ENCODE peak calls at places on chromosomes 11 and 22, in ten cellular contexts. Y is esophagus squamous epithelium, M is fibroblast of lung, N is left ventricle myocardium inferior, R is transverse colon, I is type B pancreatic cell, Z is cardiac muscle cell, O is A549, X is IMR-90, J is Caco-2. W is an unnamed sample.

GRCh38 chr22:45469573-45470383 is 32.9 kb upstream of the FBLN1 start:
- DNase-seq in O (no peak), M (peak; percentile 21), J (no peak), Z (no peak), X (no peak), R (no peak), N (no peak), I (no peak), Y (no peak), W (no peak)

GRCh38 chr11:118530180-118530682 is 761 bp upstream of the TMEM25 start:
- DNase-seq in J (peak; percentile 80), Y (no peak), X (peak; percentile 5), I (no peak), M (peak; percentile 13), R (peak; percentile 60), O (no peak), Z (no peak), N (no peak), W (no peak)

GRCh38 chr22:38924197-38924952 is 33.0 kb upstream of the APOBEC3A start:
- DNase-seq in Z (peak; percentile 17), M (peak; percentile 94), I (no peak), R (peak; percentile 88), J (peak; percentile 85), X (peak; percentile 90), O (peak; percentile 26), N (peak; percentile 72), Y (no peak), W (no peak)

GRCh38 chr11:17673951-17674350 is 45.4 kb upstream of the MYOD1 start:
- DNase-seq in N (no peak), I (no peak), J (no peak), X (no peak), M (peak; percentile 53), Z (no peak), Y (no peak), O (no peak), R (no peak), W (no peak)

GRCh38 chr11:83252266-83252665 is 33.9 kb downstream of the CCDC90B start:
- DNase-seq in M (no peak), J (no peak), R (no peak), X (no peak), N (no peak), O (no peak), I (no peak), Y (no peak), Z (no peak), W (no peak)

GRCh38 chr11:17439316-17439782 is 37.3 kb downstream of the ABCC8 start:
- DNase-seq in N (no peak), J (peak; percentile 32), I (no peak), X (no peak), R (no peak), Y (no peak), Z (no peak), O (peak; percentile 69), M (no peak), W (no peak)

GRCh38 chr11:41301023-41301422 is 158.4 kb downstream of the LRRC4C start:
- DNase-seq in Y (no peak), O (no peak), X (no peak), I (no peak), N (no peak), J (no peak), Z (no peak), R (no peak), M (peak; percentile 81), W (no peak)

GRCh38 chr11:106386519-106386918 is 309.1 kb downstream of the AASDHPPT start:
- DNase-seq in O (no peak), Z (no peak), M (no peak), X (no peak), Y (no peak), N (no peak), I (no peak), J (no peak), R (no peak), W (no peak)

GRCh38 chr11:83249972-83250593 is 36.1 kb downstream of the CCDC90B start:
- DNase-seq in X (peak; percentile 69), M (peak; percentile 46), J (peak; percentile 42), Y (no peak), I (no peak), O (peak; percentile 36), R (no peak), Z (peak; percentile 46), N (no peak), W (no peak)

GRCh38 chr22:40101417-40102101 is 76.2 kb upstream of the TNRC6B start:
- DNase-seq in O (no peak), J (no peak), M (no peak), I (no peak), R (no peak), Y (no peak), X (no peak), Z (no peak), N (no peak), W (no peak)

DNA sequence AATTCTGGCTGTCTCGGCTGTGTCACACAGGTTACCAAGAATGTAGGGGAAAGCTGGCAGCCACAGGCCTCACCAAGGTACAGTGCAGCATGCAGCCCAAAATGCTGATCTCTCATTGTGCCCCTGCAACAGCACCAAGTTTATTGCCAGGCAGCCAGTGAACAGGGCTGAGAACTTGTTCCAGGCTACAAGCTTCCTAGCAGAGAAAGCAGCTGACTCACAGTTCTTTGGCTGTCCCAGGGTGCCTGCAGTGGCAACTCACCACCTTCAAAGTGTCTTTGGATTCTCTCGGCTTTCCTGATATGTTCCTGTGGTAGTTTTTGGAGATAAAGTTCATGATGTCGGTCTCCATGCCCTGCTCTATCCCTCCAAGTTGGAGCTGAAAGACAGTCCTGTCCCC is 719.1 kb upstream of the ANO3 start:
- DNase-seq in J (no peak), M (no peak), Z (no peak), N (no peak), Y (no peak), I (no peak), O (no peak), X (no peak), R (no peak), W (no peak)
- TF ChIP-seq CTCF in J (no peak), M (no peak), Z (no peak), N (no peak), Y (no peak), I (no peak), O (no peak), X (no peak), R (no peak), W (no peak)

DNA sequence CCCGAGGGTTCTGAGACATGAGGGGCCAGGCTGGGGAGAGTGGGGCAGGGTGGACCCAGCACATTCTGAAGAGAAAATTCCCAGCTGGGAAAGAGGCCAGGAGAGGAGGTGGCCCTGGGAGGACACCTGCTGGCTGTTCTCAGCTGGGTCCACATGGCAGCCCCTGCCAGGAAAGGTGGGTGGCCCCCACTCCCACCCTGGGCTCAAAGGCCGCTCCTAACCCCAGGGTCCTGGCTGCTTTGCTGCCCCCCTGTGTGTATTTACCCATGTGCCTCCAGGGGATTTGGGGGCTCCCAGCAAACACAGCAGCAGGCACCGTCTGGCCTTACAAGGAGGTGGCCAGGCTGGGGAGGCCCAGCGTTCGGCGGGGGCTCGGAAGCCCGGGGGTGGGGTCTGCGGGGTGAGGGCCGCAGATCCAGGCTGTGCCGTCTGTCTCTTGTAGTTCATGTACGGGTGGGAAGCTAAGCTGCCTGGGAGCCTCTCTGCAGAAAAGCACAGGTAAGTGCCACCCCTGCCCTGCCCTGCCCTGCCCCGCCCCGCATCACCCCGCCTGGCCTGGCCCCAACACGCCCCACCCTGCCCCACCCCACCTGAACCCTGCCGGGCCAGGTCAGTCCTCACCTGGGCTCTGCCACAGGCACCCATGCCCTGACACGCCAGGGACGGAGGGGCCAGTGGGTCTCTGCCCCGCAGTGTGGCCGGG is 10.6 kb downstream of the MUC5B start:
- DNase-seq in Z (no peak), I (no peak), M (no peak), J (no peak), O (no peak), R (peak; percentile 81), Y (no peak), X (no peak), N (peak; percentile 4), W (no peak)
- TF ChIP-seq CTCF in Z (no peak), I (no peak), M (no peak), J (peak; percentile 25), O (peak; percentile 43), R (peak; percentile 39), Y (peak; percentile 9), X (no peak), N (no peak), W (no peak)

DNA sequence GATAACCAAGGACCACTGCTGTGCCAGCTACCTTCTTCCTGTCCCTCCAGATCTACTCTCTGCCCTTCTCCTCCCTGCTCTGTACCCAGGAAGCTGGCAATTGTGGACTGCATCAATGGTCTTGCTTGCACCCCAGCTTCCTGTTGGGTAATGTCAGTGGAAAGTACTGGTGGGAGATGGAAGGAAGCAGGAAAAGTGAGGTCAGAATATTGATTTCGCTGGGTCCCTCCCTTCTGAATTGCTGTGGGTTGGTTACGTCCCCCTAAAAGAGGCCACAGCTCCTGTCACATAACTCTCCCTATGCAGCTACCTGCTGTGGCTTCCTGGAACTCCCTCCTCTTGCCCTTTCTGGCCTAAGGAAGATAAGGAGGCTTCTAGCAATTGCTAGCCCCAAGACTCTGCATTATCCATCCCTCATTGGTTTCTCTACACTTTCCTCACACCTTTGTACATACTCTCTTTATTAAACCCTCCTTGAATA is 81.2 kb downstream of the RASSF10 start:
- DNase-seq in X (no peak), Z (no peak), Y (no peak), I (no peak), M (no peak), R (no peak), O (no peak), J (no peak), N (no peak), W (no peak)
- TF ChIP-seq CTCF in X (no peak), Z (no peak), Y (no peak), I (no peak), M (no peak), R (no peak), O (no peak), J (no peak), N (no peak), W (no peak)

GRCh38 chr22:49026476-49027121 is 801.1 kb downstream of the BRD1 start:
- DNase-seq in Z (no peak), X (no peak), N (no peak), O (peak; percentile 6), M (no peak), Y (no peak), R (no peak), J (peak; percentile 10), I (no peak), W (no peak)
- TF ChIP-seq CTCF in Z (no peak), X (no peak), N (peak; percentile 38), O (peak; percentile 10), M (no peak), Y (no peak), R (no peak), J (no peak), I (no peak), W (peak; percentile 21)

W was measured in neural crest cell.